ENCODE peak calls at places on chromosomes 4 and X, in five cellular contexts. Q is GM12878, F is K562, J is HepG2, X is A549. U is an unnamed sample.

GRCh38 chrX:136260801-136261200 is 9.6 kb upstream of the MAP7D3 start:
- DNase-seq in Q (no peak), F (no peak), J (no peak), X (peak), U (peak)

GRCh38 chr4:153407906-153408305 is 58.3 kb upstream of the TMEM131L start:
- DNase-seq in Q (no peak), F (no peak), J (no peak), X (no peak), U (no peak)

GRCh38 chr4:141390527-141391046 is 169.9 kb downstream of the ZNF330 start:
- DNase-seq in Q (no peak), F (no peak), J (no peak), X (no peak), U (no peak)

GRCh38 chr4:4311193-4311592 is 21.1 kb downstream of the ZBTB49 start:
- DNase-seq in Q (no peak), F (no peak), J (no peak), X (no peak), U (no peak)

GRCh38 chr4:177728361-177729152 is 286.3 kb upstream of the AGA start:
- DNase-seq in Q (no peak), F (no peak), J (peak), X (peak), U (no peak)

GRCh38 chr4:7075962-7076693 is 8.3 kb upstream of the GRPEL1 start:
- DNase-seq in Q (no peak), F (no peak), J (peak), X (no peak), U (no peak)

GRCh38 chrX:45824471-45824870 is 623.8 kb upstream of the DIPK2B start:
- DNase-seq in Q (no peak), F (peak), J (peak), X (peak), U (peak)

GRCh38 chr4:102439835-102440234 is 61.3 kb upstream of the NFKB1 start:
- DNase-seq in Q (no peak), F (no peak), J (peak), X (peak), U (peak)

GRCh38 chr4:8053688-8054449 is 104.7 kb downstream of the ABLIM2 start:
- DNase-seq in Q (no peak), F (no peak), J (peak), X (no peak), U (no peak)

GRCh38 chr4:77336411-77337142 is 179.6 kb downstream of the CCNG2 start:
- DNase-seq in Q (no peak), F (no peak), J (no peak), X (no peak), U (no peak)

GRCh38 chrX:22603060-22603459 is 330.3 kb downstream of the CBLL2 start:
- DNase-seq in Q (no peak), F (no peak), J (no peak), X (no peak), U (no peak)

GRCh38 chrX:54675762-54676161 is 122.3 kb downstream of the ITIH6 start:
- DNase-seq in Q (no peak), F (no peak), J (no peak), X (no peak), U (no peak)

GRCh38 chr4:119113033-119113655 is 22.5 kb upstream of the MYOZ2 start:
- DNase-seq in Q (no peak), F (no peak), J (no peak), X (peak), U (peak)

GRCh38 chr4:127993150-127993549 is 27.9 kb downstream of the ABHD18 start:
- DNase-seq in Q (no peak), F (no peak), J (no peak), X (no peak), U (no peak)

DNA sequence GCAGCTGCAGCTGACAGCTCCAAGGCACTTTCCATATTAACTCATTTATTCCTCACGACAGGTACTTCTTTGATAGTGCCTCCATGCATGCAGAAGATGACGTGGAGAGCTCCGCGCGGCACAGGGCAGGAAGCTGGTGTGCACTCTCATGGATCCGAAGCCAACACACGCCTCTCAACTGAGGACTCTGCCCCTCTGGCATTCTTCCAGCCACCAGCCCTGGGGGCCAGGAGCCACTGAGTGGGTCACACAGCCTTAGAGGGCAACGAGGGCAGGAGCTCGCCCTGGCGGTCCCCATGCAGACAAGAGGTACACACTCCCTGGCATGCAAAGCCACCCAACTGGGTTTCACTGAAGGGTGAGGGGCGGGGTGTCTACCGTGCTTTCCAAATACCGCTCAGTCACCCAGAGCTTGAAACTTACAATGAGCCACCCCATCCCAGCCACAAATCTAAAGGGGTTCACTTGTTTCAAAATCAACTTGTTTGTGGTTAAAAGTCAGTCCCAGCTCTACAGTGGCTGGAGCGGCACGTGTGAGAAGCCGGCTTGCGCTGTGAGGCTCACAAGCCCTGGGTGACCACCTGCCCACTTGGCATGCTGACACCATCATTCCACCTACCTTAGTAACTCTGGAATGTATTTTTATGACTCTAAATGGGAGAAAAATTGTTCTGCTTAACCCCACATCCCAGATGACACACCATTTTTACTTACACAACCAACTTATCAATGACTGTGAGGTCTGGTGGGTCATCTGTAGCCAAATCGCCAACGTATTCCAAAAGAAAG is 16.2 kb downstream of the NOP14 start:
- DNase-seq in Q (no peak), F (no peak), J (no peak), X (no peak), U (peak)
- TF ChIP-seq POLR2A in Q (no peak), F (no peak), J (no peak), X (no peak), U (no peak)

GRCh38 chrX:70672326-70672725 is 227.7 kb downstream of the DLG3 start:
- DNase-seq in Q (no peak), F (no peak), J (no peak), X (no peak), U (no peak)
- TF ChIP-seq USF2 in Q (no peak), F (no peak), J (no peak), X (no peak), U (no peak)

DNA sequence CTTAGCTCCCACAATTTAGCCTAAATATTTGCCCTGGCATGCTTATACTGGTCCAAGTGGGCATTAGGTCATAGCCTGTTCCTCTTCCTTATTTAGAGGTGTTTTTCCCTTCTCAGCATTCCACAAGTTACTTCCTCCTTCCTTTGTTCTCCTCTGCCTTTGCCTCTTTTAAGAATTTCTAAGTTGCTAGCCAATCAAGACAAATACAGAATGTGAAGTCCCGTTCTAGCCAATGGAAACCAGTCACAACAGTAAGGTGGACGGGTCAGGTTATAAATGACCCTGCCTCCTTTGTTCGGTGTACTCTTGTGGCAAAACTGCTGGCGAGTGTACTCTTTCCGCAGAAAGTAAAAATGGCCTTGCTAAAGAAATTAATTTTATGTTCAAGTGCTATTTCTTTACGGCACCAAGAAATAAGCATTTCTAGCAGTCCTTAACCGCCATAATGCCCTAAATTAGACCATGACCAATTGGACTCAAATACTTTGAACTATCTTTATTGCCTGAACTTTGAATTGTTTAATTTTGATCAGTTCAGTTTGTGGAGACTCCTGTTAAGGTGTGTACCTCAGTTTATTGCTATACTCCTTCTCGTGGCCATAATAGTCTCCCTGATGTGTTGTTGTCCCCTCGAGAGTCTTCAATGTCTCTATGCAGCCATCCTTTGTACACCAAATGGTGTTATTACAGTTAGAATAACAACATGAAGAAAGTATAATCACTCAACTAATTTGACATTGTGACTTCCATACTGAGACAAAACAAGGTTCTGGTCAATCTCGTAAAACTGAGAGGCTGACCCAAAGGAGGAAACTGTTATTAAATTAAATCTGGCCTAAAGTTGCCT is 1.6 kb upstream of the HADH start:
- DNase-seq in Q (no peak), F (no peak), J (no peak), X (peak), U (no peak)
- TF ChIP-seq POLR2A in Q (no peak), F (no peak), J (no peak), X (no peak), U (no peak)

GRCh38 chrX:95509474-95509873 is 1175.2 kb upstream of the DIAPH2 start:
- DNase-seq in Q (no peak), F (no peak), J (no peak), X (no peak), U (no peak)

DNA sequence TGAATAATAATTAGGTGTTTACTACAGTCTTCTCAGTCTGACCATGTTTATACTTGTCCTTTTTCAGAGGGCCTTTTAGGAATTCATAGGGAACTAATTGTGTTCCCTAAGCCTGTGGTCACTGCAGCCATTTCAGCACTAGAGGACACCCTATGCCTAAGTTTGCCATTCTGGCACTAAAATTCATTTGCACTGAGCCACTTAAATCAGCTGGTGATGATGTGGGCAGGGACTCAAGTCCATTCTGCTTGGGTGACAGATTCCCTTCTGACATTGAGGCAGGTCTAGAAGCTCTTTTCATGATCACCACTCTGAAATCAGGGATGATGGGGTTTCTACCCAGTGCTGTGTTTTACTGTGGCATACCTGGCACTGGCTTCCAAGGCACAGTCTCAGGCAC is 1178.9 kb upstream of the DIAPH2 start:
- DNase-seq in Q (no peak), F (no peak), J (no peak), X (no peak), U (no peak)
- TF ChIP-seq USF2 in Q (no peak), F (no peak), J (no peak), X (no peak), U (no peak)

GRCh38 chrX:154401045-154401799 is 3.0 kb downstream of the RPL10 start:
- DNase-seq in Q (no peak), F (no peak), J (peak), X (peak), U (peak)
- TF ChIP-seq POLR2A in Q (peak), F (peak), J (no peak), X (peak), U (peak)

DNA sequence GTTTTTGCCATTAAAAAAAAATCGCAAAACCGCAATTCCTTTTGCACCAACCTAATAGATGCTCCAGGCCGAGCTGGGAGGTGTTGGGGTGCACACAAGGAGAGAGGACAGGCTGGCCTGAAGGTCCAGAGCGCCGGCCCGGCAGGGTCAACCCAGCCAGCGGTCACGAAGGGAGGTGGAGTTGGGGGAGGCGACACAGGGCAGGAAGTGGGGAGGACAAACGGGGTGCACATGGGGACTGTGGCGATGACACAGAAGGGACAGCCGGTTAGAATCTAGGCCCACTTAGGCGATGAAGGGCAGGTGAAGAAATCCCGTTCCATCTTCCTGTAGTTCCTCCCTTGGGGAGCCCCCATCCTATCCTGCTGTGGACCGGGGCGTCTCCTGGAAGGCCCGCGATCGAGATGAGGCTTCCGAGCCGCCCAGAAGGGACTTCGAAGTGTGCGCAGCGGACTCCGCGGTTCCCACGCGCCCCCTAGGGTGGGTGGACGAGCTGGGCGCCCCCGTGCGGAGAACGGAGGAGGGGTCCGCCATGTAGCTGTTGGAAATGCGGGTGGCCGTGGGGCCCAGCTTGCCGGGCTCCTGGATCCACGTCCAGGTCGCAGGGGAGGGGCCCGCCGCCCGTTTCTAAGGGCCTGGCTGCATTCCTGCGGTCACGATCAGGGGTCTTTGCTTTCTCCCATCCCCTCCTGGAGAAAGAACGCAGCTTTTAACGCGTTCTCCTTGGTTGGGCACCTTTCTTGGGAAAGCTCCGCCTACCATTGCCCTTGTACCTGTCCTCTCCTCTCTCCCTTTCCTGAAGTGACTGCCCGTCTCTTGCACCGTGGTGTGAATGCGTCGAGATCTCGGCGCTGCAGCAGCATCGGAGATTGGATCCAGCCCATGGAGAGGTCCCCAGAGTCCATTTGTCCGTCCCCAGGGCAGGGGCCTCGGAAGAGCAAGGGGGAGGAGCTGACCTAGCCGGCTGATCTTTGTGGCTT is 17.0 kb upstream of the HPF1 start:
- DNase-seq in Q (no peak), F (peak), J (no peak), X (no peak), U (no peak)
- TF ChIP-seq USF2 in Q (no peak), F (no peak), J (no peak), X (no peak), U (no peak)

DNA sequence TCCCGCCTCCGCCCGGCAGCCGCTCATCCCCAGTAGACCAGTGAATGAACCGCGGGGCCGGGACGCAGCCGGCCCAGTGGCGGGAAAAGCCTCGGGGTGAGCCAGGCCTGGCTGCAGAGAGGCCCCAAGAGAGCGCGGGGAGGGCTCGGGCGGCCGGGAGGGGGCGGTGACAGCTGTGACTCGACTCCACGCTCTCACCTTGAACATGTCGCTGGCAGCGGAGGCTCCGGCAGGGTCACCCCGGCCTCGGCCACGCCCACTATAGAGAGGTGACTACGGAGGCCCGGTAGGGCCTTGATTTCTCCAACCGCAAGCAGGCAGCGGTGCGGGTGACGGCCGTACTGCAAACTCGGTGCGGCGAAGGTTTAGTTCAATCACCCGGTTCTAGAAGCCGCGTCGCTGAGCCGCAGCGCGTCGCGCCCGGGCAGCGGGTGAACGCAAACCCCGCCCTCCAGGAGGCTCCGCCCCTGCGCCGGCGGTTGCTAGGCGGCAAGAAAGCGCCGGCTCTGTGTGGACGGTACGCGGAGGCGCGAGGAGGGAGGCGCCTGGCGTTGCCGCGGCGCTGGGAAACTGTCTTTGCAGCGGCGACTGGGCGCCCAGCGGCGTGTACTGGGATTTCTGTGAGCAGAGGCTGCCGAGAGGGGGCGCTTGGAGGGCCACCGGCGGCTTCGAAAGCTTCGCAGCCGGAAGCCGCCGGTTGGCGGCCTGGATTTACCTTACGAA is at the start of the genes APOO and CXorf58:
- DNase-seq in Q (peak), F (peak), J (peak), X (peak), U (peak)
- TF ChIP-seq POLR2A in Q (peak), F (peak), J (peak), X (peak), U (no peak)

U was measured in IMR-90.